ENCODE peak calls at places on chromosomes 4 and X, in nine cellular contexts. One of them, this sample, is unnamed.

GRCh38 chr4:166087569-166087968 is 214.5 kb downstream of the TLL1 start:
- DNase-seq in uterus: no peak
- DNase-seq in HFFc6: no peak
- DNase-seq in fibroblast of the aortic adventitia: no peak
- DNase-seq in RWPE1: no peak
- DNase-seq in GM13977: no peak
- DNase-seq in AG09319: no peak
- DNase-seq in spleen: no peak
- DNase-seq in GM12878: no peak
- DNase-seq in this sample: no peak

GRCh38 chrX:120000490-120001246 is 57.1 kb upstream of the NKAP start:
- DNase-seq in uterus: no peak
- DNase-seq in HFFc6: no peak
- DNase-seq in fibroblast of the aortic adventitia: no peak
- DNase-seq in RWPE1: peak
- DNase-seq in GM13977: no peak
- DNase-seq in AG09319: no peak
- DNase-seq in spleen: no peak
- DNase-seq in GM12878: no peak
- DNase-seq in this sample: no peak

GRCh38 chrX:139297638-139298037 is 232.9 kb upstream of the F9 start:
- DNase-seq in uterus: no peak
- DNase-seq in HFFc6: no peak
- DNase-seq in fibroblast of the aortic adventitia: no peak
- DNase-seq in RWPE1: no peak
- DNase-seq in GM13977: no peak
- DNase-seq in AG09319: no peak
- DNase-seq in spleen: no peak
- DNase-seq in GM12878: no peak
- DNase-seq in this sample: no peak

GRCh38 chrX:20269848-20270556 is 3.3 kb upstream of the RPS6KA3 start:
- DNase-seq in uterus: no peak
- DNase-seq in HFFc6: no peak
- DNase-seq in fibroblast of the aortic adventitia: no peak
- DNase-seq in RWPE1: no peak
- DNase-seq in GM13977: no peak
- DNase-seq in AG09319: no peak
- DNase-seq in spleen: no peak
- DNase-seq in GM12878: no peak
- DNase-seq in this sample: no peak

GRCh38 chr4:2318885-2319284 is 57.0 kb upstream of the MXD4 start:
- DNase-seq in uterus: no peak
- DNase-seq in HFFc6: no peak
- DNase-seq in fibroblast of the aortic adventitia: no peak
- DNase-seq in RWPE1: no peak
- DNase-seq in GM13977: no peak
- DNase-seq in AG09319: no peak
- DNase-seq in spleen: no peak
- DNase-seq in GM12878: no peak
- DNase-seq in this sample: peak

GRCh38 chrX:56746996-56747395 is 18.0 kb downstream of the NBDY start:
- DNase-seq in uterus: no peak
- DNase-seq in HFFc6: no peak
- DNase-seq in fibroblast of the aortic adventitia: no peak
- DNase-seq in RWPE1: no peak
- DNase-seq in GM13977: no peak
- DNase-seq in AG09319: no peak
- DNase-seq in spleen: no peak
- DNase-seq in GM12878: no peak
- DNase-seq in this sample: no peak

GRCh38 chr4:73212982-73213730 is 45.4 kb downstream of the ANKRD17 start:
- DNase-seq in uterus: no peak
- DNase-seq in HFFc6: no peak
- DNase-seq in fibroblast of the aortic adventitia: no peak
- DNase-seq in RWPE1: no peak
- DNase-seq in GM13977: no peak
- DNase-seq in AG09319: no peak
- DNase-seq in spleen: no peak
- DNase-seq in GM12878: no peak
- DNase-seq in this sample: no peak

GRCh38 chrX:1914606-1915365 is 299.9 kb downstream of the ASMT start:
- DNase-seq in uterus: no peak
- DNase-seq in HFFc6: no peak
- DNase-seq in fibroblast of the aortic adventitia: no peak
- DNase-seq in RWPE1: no peak
- DNase-seq in GM13977: no peak
- DNase-seq in AG09319: no peak
- DNase-seq in spleen: no peak
- DNase-seq in GM12878: no peak
- DNase-seq in this sample: no peak

DNA sequence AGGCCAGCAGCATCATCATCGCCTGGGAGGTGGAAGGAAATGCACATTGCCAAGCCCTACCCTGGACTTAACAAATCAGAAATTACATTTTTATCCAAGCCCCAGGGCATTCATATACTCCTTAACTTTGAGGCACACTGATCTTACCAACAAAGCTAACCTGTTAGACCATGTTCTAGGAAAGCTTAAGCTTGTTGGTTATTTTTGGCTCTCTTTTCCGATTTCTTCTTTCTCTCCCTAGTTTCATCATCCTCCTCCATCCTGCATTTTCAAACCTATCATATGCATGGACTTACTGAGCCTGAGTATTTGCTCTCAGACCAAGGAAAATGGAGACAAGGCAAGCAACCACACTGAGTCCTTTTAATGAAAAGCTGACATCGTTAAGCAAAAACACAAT is 133.4 kb downstream of the OPHN1 start:
- DNase-seq in uterus: no peak
- DNase-seq in HFFc6: no peak
- DNase-seq in fibroblast of the aortic adventitia: peak
- DNase-seq in RWPE1: no peak
- DNase-seq in GM13977: no peak
- DNase-seq in AG09319: no peak
- DNase-seq in spleen: no peak
- DNase-seq in GM12878: no peak
- DNase-seq in this sample: no peak
- TF ChIP-seq CTCF in uterus: no peak
- TF ChIP-seq CTCF in HFFc6: no peak
- TF ChIP-seq CTCF in fibroblast of the aortic adventitia: no peak
- TF ChIP-seq CTCF in RWPE1: no peak
- TF ChIP-seq CTCF in GM13977: no peak
- TF ChIP-seq CTCF in AG09319: no peak
- TF ChIP-seq CTCF in spleen: no peak
- TF ChIP-seq CTCF in GM12878: no peak
- TF ChIP-seq CTCF in this sample: no peak

DNA sequence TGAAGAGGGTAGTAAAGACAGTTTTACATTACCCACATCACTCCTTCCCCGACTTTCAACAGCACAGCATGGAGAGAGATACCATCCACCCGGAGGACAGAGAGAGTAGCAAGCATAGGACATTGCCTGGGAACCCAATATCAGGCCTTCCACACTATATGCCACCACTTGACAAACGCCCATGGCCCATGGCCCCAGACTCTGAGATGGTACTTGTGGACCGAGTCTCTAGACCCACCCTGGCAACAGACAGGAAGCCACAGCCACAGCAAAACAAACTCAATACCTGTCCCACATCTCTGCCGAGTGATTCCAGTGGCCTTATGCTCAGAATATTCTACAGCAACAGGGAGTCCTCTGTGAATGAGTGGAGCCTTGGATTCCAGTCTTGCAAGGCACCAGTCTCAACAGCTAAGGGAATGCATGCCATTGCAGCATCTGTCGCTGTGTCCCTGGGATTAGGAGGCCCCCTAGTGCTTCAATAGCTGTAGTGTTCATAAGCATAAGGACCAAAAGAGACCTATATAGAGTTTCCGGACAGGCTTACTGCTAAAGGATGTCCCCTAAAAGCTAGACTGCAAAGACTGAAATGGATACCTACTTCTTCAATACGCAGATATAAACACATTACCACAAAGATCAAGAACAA is 14.7 kb upstream of the CT55 start:
- DNase-seq in uterus: no peak
- DNase-seq in HFFc6: peak
- DNase-seq in fibroblast of the aortic adventitia: peak
- DNase-seq in RWPE1: peak
- DNase-seq in GM13977: peak
- DNase-seq in AG09319: peak
- DNase-seq in spleen: no peak
- DNase-seq in GM12878: peak
- DNase-seq in this sample: peak
- TF ChIP-seq CTCF in uterus: no peak
- TF ChIP-seq CTCF in HFFc6: peak
- TF ChIP-seq CTCF in fibroblast of the aortic adventitia: peak
- TF ChIP-seq CTCF in RWPE1: peak
- TF ChIP-seq CTCF in GM13977: peak
- TF ChIP-seq CTCF in AG09319: peak
- TF ChIP-seq CTCF in spleen: peak
- TF ChIP-seq CTCF in GM12878: peak
- TF ChIP-seq CTCF in this sample: peak

GRCh38 chr4:53800741-53801140 is 209.5 kb upstream of the LNX1 start:
- DNase-seq in uterus: no peak
- DNase-seq in HFFc6: no peak
- DNase-seq in fibroblast of the aortic adventitia: no peak
- DNase-seq in RWPE1: no peak
- DNase-seq in GM13977: no peak
- DNase-seq in AG09319: no peak
- DNase-seq in spleen: no peak
- DNase-seq in GM12878: no peak
- DNase-seq in this sample: no peak

GRCh38 chr4:53805291-53805690 is 214.0 kb upstream of the LNX1 start:
- DNase-seq in uterus: no peak
- DNase-seq in HFFc6: no peak
- DNase-seq in fibroblast of the aortic adventitia: no peak
- DNase-seq in RWPE1: no peak
- DNase-seq in GM13977: no peak
- DNase-seq in AG09319: no peak
- DNase-seq in spleen: no peak
- DNase-seq in GM12878: no peak
- DNase-seq in this sample: no peak

GRCh38 chr4:53801373-53801772 is 210.1 kb upstream of the LNX1 start:
- DNase-seq in uterus: no peak
- DNase-seq in HFFc6: no peak
- DNase-seq in fibroblast of the aortic adventitia: no peak
- DNase-seq in RWPE1: no peak
- DNase-seq in GM13977: no peak
- DNase-seq in AG09319: no peak
- DNase-seq in spleen: no peak
- DNase-seq in GM12878: no peak
- DNase-seq in this sample: no peak

GRCh38 chr4:53802500-53802899 is 211.2 kb upstream of the LNX1 start:
- DNase-seq in uterus: no peak
- DNase-seq in HFFc6: no peak
- DNase-seq in fibroblast of the aortic adventitia: no peak
- DNase-seq in RWPE1: no peak
- DNase-seq in GM13977: no peak
- DNase-seq in AG09319: no peak
- DNase-seq in spleen: no peak
- DNase-seq in GM12878: no peak
- DNase-seq in this sample: no peak

DNA sequence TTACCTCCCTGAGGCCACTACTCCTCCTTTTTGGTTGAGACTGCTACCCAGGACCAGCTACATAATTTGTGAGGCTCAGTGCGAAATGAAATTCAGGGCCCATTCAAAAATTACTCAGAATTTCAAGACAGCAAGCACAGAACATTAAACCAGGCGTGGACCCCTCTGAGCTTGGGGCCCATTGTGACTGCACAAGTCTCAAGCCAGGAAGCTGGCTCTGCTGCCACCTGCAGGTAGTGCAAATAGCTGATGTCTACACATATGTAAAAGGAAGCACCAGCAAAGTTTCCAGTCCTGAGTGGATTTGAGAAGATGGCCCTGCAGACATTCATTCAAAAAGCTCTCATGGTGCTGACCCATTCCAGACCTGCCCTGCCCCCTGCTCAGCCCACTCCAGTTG is 213.4 kb upstream of the LNX1 start:
- DNase-seq in uterus: no peak
- DNase-seq in HFFc6: peak
- DNase-seq in fibroblast of the aortic adventitia: no peak
- DNase-seq in RWPE1: peak
- DNase-seq in GM13977: peak
- DNase-seq in AG09319: no peak
- DNase-seq in spleen: no peak
- DNase-seq in GM12878: peak
- DNase-seq in this sample: peak
- TF ChIP-seq CTCF in uterus: peak
- TF ChIP-seq CTCF in HFFc6: peak
- TF ChIP-seq CTCF in fibroblast of the aortic adventitia: peak
- TF ChIP-seq CTCF in RWPE1: peak
- TF ChIP-seq CTCF in GM13977: peak
- TF ChIP-seq CTCF in AG09319: peak
- TF ChIP-seq CTCF in spleen: no peak
- TF ChIP-seq CTCF in GM12878: peak
- TF ChIP-seq CTCF in this sample: peak

GRCh38 chr4:164320847-164321246 is 433.1 kb upstream of the SMIM31 start:
- DNase-seq in uterus: no peak
- DNase-seq in HFFc6: no peak
- DNase-seq in fibroblast of the aortic adventitia: no peak
- DNase-seq in RWPE1: no peak
- DNase-seq in GM13977: no peak
- DNase-seq in AG09319: no peak
- DNase-seq in spleen: no peak
- DNase-seq in GM12878: no peak
- DNase-seq in this sample: no peak
- TF ChIP-seq CTCF in uterus: no peak
- TF ChIP-seq CTCF in HFFc6: no peak
- TF ChIP-seq CTCF in fibroblast of the aortic adventitia: no peak
- TF ChIP-seq CTCF in RWPE1: no peak
- TF ChIP-seq CTCF in GM13977: no peak
- TF ChIP-seq CTCF in AG09319: no peak
- TF ChIP-seq CTCF in spleen: no peak
- TF ChIP-seq CTCF in GM12878: no peak
- TF ChIP-seq CTCF in this sample: no peak